ENCODE peak calls at places on chromosomes 11 and 22, in seven cellular contexts. V is H9, M is OCI-LY7, G is GM12865, T is lung, W is astrocyte of the spinal cord, L is psoas muscle. I is an unnamed sample.

GRCh38 chr11:235180-235997 is 753 bp downstream of the SIRT3 start:
- DNase-seq in L (no peak), M (no peak), W (peak; percentile 17), V (no peak), G (peak; percentile 51), T (no peak), I (peak; percentile 63)

GRCh38 chr11:99246199-99246598 is 225.4 kb downstream of the CNTN5 start:
- DNase-seq in L (no peak), V (no peak), T (no peak), W (no peak), G (no peak), M (no peak), I (no peak)

GRCh38 chr22:41517172-41518047 is 26.9 kb downstream of the POLR3H start:
- DNase-seq in L (peak; percentile 69), V (peak; percentile 64), W (peak; percentile 43), G (peak; percentile 37), T (peak; percentile 77), M (no peak), I (peak; percentile 59)

GRCh38 chr11:128886401-128887119 is 4.6 kb upstream of the KCNJ5 start:
- DNase-seq in M (peak; percentile 24), T (no peak), L (no peak), V (no peak), G (no peak), W (no peak), I (no peak)

GRCh38 chr11:65915101-65915820 is 3.6 kb downstream of the C11orf68 start:
- DNase-seq in T (no peak), M (no peak), W (no peak), L (no peak), G (no peak), V (no peak), I (no peak)

GRCh38 chr11:131838016-131838415 is 467.6 kb downstream of the NTM start:
- DNase-seq in T (no peak), M (no peak), V (no peak), L (no peak), W (no peak), G (no peak), I (no peak)

GRCh38 chr22:36244522-36245391 is 5.4 kb upstream of the APOL2 start:
- DNase-seq in W (peak; percentile 46), L (peak; percentile 57), T (no peak), M (no peak), V (peak; percentile 1), G (no peak), I (no peak)

GRCh38 chr22:39234157-39234793 is 10.5 kb downstream of the PDGFB start:
- DNase-seq in W (peak; percentile 41), V (no peak), T (no peak), L (peak; percentile 80), M (no peak), G (peak; percentile 18), I (no peak)

GRCh38 chr22:41978732-41979131 is 9.5 kb downstream of the SEPTIN3 start:
- DNase-seq in V (no peak), W (no peak), L (no peak), M (no peak), G (no peak), T (no peak), I (no peak)

GRCh38 chr11:78647986-78648875 is 73.6 kb upstream of the NARS2 start:
- DNase-seq in T (peak; percentile 21), G (no peak), L (no peak), V (no peak), W (no peak), M (no peak), I (no peak)

GRCh38 chr22:17098379-17098819 is 13.6 kb downstream of the IL17RA start:
- DNase-seq in T (no peak), V (no peak), W (no peak), M (peak; percentile 31), L (no peak), G (peak; percentile 28), I (peak; percentile 37)

GRCh38 chr11:32183512-32183911 is 92.6 kb downstream of the RCN1 start:
- DNase-seq in W (no peak), G (no peak), T (no peak), M (no peak), V (no peak), L (no peak), I (no peak)

GRCh38 chr11:32186118-32186517 is 95.2 kb downstream of the RCN1 start:
- DNase-seq in T (no peak), M (no peak), W (no peak), G (no peak), V (no peak), L (no peak), I (no peak)

GRCh38 chr11:32187106-32187505 is 96.2 kb downstream of the RCN1 start:
- DNase-seq in T (no peak), M (no peak), V (no peak), G (no peak), L (no peak), W (no peak), I (no peak)

GRCh38 chr11:32184057-32185055 is 93.5 kb downstream of the RCN1 start:
- DNase-seq in M (no peak), G (peak; percentile 70), W (no peak), V (no peak), L (no peak), T (no peak), I (peak; percentile 36)

DNA sequence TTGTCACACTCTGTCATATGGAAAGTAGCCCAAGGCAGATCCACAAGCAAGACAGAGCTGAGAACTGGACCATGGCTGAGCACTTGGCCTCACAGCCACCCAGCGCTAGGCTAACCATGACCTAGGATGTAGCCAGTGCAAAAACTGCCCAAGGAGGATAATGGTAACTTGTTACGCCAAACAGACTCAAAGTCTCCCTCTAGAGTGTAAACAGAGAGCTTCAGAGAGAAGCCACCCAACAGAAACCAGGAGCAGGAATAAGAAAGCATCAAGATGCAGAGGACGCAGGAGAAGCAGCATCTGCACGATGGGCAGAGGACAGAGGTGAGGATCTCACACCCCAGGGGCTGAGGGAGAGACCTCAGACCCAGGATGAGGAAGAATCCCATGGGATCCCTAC is 97.9 kb downstream of the RCN1 start:
- DNase-seq in M (no peak), W (no peak), G (peak; percentile 33), L (no peak), V (no peak), T (no peak), I (no peak)
- TF ChIP-seq CTCF in M (no peak), W (no peak), G (peak; percentile 28), L (no peak), V (peak; percentile 36), T (no peak), I (no peak)

DNA sequence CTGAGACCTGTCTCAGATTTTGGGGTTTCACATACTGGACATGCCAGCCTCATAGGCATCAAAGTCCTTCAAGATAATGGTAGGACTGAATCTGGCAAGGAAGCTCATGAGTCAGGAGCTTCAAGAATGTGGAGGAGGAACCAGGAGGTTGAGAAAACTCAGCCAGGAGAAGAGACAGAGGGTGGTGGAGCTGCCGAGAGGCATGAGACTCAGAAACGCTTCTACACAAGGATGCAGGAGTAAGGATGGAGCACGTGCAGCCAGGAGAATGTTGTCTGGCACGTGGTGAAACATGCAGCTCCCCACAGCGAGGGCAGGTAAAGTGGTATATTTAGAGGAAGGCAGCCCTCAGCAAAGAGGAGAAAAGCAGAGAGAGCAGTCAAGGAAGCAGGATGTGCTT is 148.7 kb upstream of the ISX start:
- DNase-seq in W (no peak), V (no peak), G (no peak), M (no peak), L (no peak), T (no peak), I (no peak)
- TF ChIP-seq CTCF in W (no peak), V (no peak), G (no peak), M (no peak), L (no peak), T (no peak), I (no peak)

DNA sequence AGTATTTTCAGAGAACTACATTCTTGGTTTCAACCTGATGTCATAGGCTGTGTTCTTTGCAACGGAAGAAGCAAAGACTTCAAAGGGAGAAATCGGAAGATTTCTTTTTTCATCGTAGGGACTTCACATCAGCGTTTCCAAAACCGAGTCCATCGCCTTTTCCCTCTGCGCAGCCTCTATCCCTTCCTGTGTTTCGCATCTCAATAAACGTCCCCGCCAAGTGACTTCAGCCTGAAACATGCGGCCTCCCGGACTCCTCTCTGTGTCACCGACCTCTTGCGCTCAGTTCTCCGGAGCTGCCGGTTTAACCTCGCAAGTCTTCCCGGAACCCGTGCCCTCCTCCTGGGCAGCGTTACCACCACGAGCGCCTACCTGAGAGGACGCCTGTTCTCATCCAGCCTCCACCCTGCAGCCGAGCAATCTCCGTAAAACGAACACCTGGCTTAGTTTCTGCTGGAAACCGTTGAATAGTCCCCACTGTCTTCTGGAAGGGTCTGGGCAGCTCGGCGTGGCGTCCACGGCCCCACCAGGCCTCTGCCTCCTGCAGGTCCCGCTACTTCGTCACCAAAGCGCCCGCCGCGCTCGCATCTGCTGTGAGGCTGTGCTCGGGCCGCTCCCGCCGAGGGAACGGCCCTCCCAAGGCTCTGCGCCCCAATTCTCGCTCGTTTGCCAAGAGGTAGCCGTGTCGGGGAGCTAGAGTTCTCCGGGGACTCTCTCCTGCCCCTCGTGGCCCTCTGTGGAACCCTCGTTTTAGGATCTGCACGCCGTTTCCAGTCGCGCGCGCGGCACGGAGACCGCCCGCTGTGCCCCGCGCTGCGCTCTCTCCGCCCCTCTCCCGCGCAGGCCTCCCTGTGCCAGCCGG is at the start of gene GLB1L3:
- DNase-seq in W (no peak), L (no peak), V (peak; percentile 53), G (peak; percentile 45), M (no peak), T (no peak), I (peak; percentile 76)
- TF ChIP-seq CTCF in W (peak; percentile 41), L (no peak), V (peak; percentile 57), G (peak; percentile 35), M (no peak), T (no peak), I (no peak)

GRCh38 chr11:75351541-75352416 is at the start of gene ARRB1:
- DNase-seq in L (peak; percentile 73), T (no peak), G (peak; percentile 49), M (no peak), V (peak; percentile 88), W (no peak), I (peak; percentile 73)

GRCh38 chr11:75350122-75350742 is 1.2 kb downstream of the ARRB1 start:
- DNase-seq in V (no peak), M (no peak), W (no peak), G (no peak), L (no peak), T (no peak), I (no peak)

GRCh38 chr11:75352417-75353206 is 1.2 kb upstream of the ARRB1 start:
- DNase-seq in V (no peak), T (peak; percentile 69), M (no peak), W (no peak), L (no peak), G (peak; percentile 42), I (peak; percentile 34)

GRCh38 chr11:75349540-75350116 is 1.8 kb downstream of the ARRB1 start:
- DNase-seq in M (no peak), T (peak; percentile 43), V (peak; percentile 34), L (peak; percentile 37), G (no peak), W (no peak), I (no peak)

DNA sequence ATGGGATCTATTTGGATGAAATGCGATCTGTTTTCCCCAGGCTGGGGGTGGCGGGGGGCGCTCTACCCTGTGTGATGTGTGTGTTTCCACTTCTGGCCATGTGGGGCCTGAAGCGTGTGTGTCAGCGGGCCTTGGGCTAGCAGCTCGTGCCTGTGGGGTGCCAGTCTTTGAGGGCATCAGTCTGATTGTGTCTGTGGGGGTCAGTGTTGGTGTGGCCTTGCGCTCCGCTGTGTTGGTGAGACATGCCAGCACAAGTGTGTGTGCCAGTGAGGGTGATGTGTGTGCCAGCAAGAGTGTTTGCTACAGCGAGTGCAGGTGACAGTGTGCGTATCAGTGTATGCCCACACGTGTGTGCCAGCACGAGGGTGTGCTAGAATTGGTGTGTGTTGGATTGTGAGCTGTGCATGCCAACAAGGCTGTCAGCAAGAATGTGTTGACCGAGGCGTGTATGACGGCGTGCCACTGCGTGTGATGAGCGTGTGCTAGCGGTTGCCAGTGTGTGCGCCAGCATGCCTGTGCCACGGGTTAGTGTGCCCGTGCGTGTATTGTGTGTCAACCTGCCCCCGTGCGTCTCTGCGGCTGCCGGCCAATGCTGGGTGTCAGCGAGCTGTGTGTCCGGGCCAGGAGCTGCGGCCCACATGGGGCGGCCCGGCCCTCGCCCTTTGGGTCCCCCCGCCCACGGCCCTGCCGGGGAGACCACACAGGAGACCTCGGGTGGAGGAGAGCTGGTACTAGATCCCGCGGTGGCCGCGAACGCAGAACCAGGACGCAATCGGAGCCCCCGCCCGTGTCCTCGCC is 519 bp downstream of the ARRB1 start:
- DNase-seq in G (no peak), T (peak; percentile 61), M (no peak), V (peak; percentile 70), L (peak; percentile 59), W (no peak), I (peak; percentile 53)
- TF ChIP-seq CTCF in G (no peak), T (no peak), M (peak; percentile 41), V (peak; percentile 46), L (no peak), W (no peak), I (no peak)